ENCODE peak calls at places on chromosomes 12 and 14, in nine cellular contexts. U is ovary, G is testis, B is heart left ventricle, H is upper lobe of left lung, N is IMR-90, K is spleen, T is uterus, M is Peyer's patch. I is an unnamed sample.

GRCh38 chr12:7907009-7907408 is 29.0 kb downstream of the SLC2A3 start:
- DNase-seq in B (no peak), M (no peak), U (no peak), H (no peak), K (no peak), T (no peak), G (peak; percentile 22), N (peak; percentile 61), I (peak; percentile 13)

GRCh38 chr12:88207921-88208640 is 66.0 kb downstream of the TMTC3 start:
- DNase-seq in G (no peak), U (no peak), B (no peak), K (no peak), T (no peak), N (peak; percentile 79), M (no peak), H (no peak), I (no peak)

GRCh38 chr12:57461904-57462306 is 2.3 kb downstream of the GLI1 start:
- DNase-seq in K (no peak), T (no peak), N (peak; percentile 33), H (no peak), U (no peak), B (no peak), G (no peak), M (peak; percentile 29), I (no peak)

GRCh38 chr12:122858171-122858570 is 22.9 kb downstream of the HIP1R start:
- DNase-seq in N (no peak), K (peak; percentile 72), M (no peak), T (no peak), U (no peak), H (peak; percentile 70), B (peak; percentile 59), G (no peak), I (no peak)

GRCh38 chr14:24058951-24059475 is 7.2 kb downstream of the CARMIL3 start:
- DNase-seq in G (no peak), N (no peak), U (no peak), M (no peak), K (no peak), T (no peak), H (no peak), B (no peak), I (no peak)

GRCh38 chr12:53754633-53755261 is 3.0 kb upstream of the CISTR start:
- DNase-seq in K (no peak), N (peak; percentile 52), G (no peak), B (no peak), T (no peak), H (peak; percentile 34), U (no peak), M (no peak), I (no peak)

GRCh38 chr14:58865520-58866281 is 227.9 kb downstream of the DACT1 start:
- DNase-seq in T (no peak), M (no peak), K (no peak), N (peak; percentile 78), G (no peak), H (no peak), U (no peak), B (no peak), I (no peak)

GRCh38 chr12:103301642-103302620 is 193.8 kb downstream of the C12orf42 start:
- DNase-seq in K (no peak), B (peak; percentile 44), H (no peak), T (no peak), U (no peak), N (no peak), G (peak; percentile 22), M (no peak), I (no peak)

GRCh38 chr12:43396671-43397070 is 155.3 kb downstream of the ADAMTS20 start:
- DNase-seq in T (no peak), H (no peak), N (no peak), K (no peak), U (no peak), B (no peak), G (no peak), M (no peak), I (no peak)

GRCh38 chr12:53052419-53053222 is 2.8 kb downstream of the TNS2 start:
- DNase-seq in B (peak; percentile 93), K (no peak), T (peak; percentile 92), U (peak; percentile 96), G (peak; percentile 93), M (peak; percentile 45), N (peak; percentile 85), H (peak; percentile 93), I (peak; percentile 93)

GRCh38 chr12:34386621-34387255 is 364.4 kb downstream of the ALG10 start:
- DNase-seq in H (no peak), U (no peak), B (no peak), N (no peak), M (no peak), G (no peak), K (no peak), T (no peak), I (no peak)

GRCh38 chr12:13602217-13602616 is 379.2 kb downstream of the GRIN2B start:
- DNase-seq in M (no peak), K (no peak), G (no peak), H (no peak), T (no peak), U (no peak), B (no peak), N (no peak), I (no peak)

GRCh38 chr14:95482967-95483842 is 33.2 kb downstream of the SYNE3 start:
- DNase-seq in U (peak; percentile 84), N (peak; percentile 97), B (peak; percentile 87), T (peak; percentile 86), H (peak; percentile 68), M (no peak), K (no peak), G (peak; percentile 62), I (no peak)

DNA sequence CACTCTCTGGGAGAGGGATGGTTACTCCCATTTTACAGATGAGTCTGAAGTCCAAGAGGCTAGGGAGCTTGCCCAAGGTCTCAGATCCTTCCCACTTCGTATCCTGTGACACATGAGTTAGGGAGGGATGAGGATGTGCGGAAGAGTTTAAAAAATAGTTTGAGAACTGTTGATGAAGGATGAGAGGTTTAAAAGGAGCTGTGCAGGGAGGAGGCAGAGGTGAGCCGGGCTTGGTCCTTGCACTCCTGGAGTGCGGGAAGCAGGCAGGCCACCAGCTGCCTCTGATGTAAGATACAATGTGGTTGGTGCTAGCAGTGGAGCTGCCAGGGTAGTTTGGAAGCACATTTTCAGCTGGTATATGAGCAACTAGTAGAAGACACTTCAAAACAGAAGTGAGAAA is 46.5 kb downstream of the TSPAN9 start:
- DNase-seq in M (no peak), H (no peak), T (no peak), U (no peak), N (no peak), G (no peak), K (no peak), B (no peak), I (no peak)
- H3K27me3 ChIP-seq in M (no peaks in the 10 kb centered on the region), H (no peaks in the 10 kb centered on the region), T (no peaks in the 10 kb centered on the region), U (no peaks in the 10 kb centered on the region), N (no peaks in the 10 kb centered on the region), G (no peaks in the 10 kb centered on the region), K (no peaks in the 10 kb centered on the region), B (no peaks in the 10 kb centered on the region), I (no peaks in the 10 kb centered on the region)

GRCh38 chr14:93973607-93974006 is 2.8 kb downstream of the ASB2 start:
- DNase-seq in T (no peak), H (no peak), G (no peak), M (no peak), K (peak; percentile 74), B (no peak), U (no peak), N (no peak), I (no peak)

GRCh38 chr14:93975791-93976476 is 436 bp downstream of the ASB2 start:
- DNase-seq in G (peak; percentile 67), U (no peak), H (no peak), K (no peak), B (no peak), M (no peak), T (no peak), N (no peak), I (no peak)

GRCh38 chr14:93974299-93974698 is 2.1 kb downstream of the ASB2 start:
- DNase-seq in H (no peak), G (no peak), N (no peak), K (no peak), B (no peak), M (no peak), U (no peak), T (no peak), I (no peak)

GRCh38 chr14:93976477-93977057 is at the start of gene ASB2:
- DNase-seq in N (peak; percentile 52), H (no peak), U (no peak), B (no peak), K (no peak), G (no peak), M (peak; percentile 43), T (peak; percentile 54), I (no peak)

DNA sequence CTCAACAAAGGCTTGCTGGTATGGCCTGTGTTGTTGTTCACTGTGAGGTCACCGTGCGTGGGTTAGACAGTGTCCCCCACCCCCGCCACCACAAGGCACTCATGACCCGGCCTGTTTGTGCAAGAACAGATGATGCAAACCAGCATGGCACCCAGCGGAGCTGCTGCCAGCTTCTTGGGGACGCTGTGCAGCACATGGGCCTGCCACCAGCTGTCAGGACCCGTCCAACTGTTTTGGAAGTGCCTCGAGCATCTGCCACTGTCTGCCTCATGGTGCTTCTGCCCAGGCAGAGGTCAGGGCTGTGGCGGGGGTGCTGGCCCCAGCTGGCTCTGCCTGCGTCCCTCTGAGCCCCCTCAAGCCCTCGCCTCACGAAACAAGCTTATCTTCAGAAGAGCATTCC is 1.5 kb downstream of the ASB2 start:
- DNase-seq in K (no peak), T (no peak), G (no peak), H (no peak), N (no peak), B (no peak), U (no peak), M (no peak), I (no peak)
- TF ChIP-seq POLR2A in K (no peak), T (no peak), G (no peak), H (no peak), N (no peak), B (peak; percentile 9), U (no peak), M (no peak), I (no peak)

GRCh38 chr14:63663428-63664142 is 21.9 kb upstream of the WDR89 start:
- DNase-seq in H (no peak), K (no peak), N (no peak), M (no peak), G (no peak), T (no peak), B (no peak), U (no peak), I (no peak)
- H3K4me1 ChIP-seq in H (no peaks in the 10 kb centered on the region), K (no peaks in the 10 kb centered on the region), N (no peaks in the 10 kb centered on the region), M (no peaks in the 10 kb centered on the region), G (no peaks in the 10 kb centered on the region), T (no peaks in the 10 kb centered on the region), B (no peaks in the 10 kb centered on the region), U (no peaks in the 10 kb centered on the region), I (no peaks in the 10 kb centered on the region)

DNA sequence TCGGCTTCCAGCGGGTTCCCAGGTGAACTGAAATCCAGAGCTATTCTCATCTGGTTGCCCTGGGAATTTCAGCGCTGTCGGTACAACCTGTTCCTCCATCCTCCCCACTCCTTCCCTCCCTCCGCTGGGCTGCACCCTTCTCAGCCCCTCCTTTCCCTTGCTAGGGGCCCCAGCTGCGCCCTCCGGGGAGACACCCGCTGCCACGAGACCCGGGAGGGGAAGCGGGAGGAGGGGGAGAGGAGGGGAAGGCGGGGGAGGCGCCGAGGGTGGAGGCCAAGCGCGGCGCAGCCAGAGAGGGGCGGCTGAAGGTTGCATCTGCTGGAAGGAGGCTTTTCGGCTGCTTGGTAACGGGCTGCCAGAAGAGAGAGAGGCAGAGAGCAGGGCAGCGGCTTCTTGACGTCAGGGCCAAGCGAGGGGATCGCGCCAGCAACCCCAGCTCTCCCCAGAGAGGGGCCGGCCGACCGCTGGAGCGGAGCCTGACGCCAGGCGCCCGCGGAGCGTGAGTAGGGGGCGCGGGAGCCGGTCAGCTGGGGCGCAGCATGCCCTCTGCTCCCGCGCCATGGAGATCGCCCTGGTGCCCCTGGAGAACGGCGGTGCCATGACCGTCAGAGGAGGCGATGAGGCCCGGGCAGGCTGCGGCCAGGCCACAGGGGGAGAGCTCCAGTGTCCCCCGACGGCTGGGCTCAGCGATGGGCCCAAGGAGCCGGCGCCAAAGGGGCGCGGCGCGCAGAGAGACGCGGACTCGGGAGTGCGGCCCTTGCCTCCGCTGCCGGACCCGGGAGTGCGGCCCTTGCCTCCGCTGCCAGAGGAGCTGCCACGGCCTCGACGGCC is at the start of gene KCNA5:
- DNase-seq in H (no peak), T (peak; percentile 25), N (no peak), B (peak; percentile 53), U (no peak), M (peak; percentile 30), K (peak; percentile 79), G (no peak), I (no peak)
- H3K27me3 ChIP-seq in H (no peaks in the 10 kb centered on the region), T (no peaks in the 10 kb centered on the region), N (peaks cover 75% of the 10 kb centered on the region), B (peaks cover 17% of the 10 kb centered on the region), U (no peaks in the 10 kb centered on the region), M (peaks cover 8% of the 10 kb centered on the region), K (peaks cover 20% of the 10 kb centered on the region), G (no peaks in the 10 kb centered on the region), I (peaks cover 16% of the 10 kb centered on the region)

I was measured in prostate gland.